ENCODE peak calls at places on chromosome 5, in seven cellular contexts. One of them, this sample, is unnamed.

GRCh38 chr5:100889896-100890295 is 13.2 kb downstream of the ST8SIA4 start:
- DNase-seq in aorta: no peak
- DNase-seq in WTC11: no peak
- DNase-seq in ovary: no peak
- DNase-seq in anterior cingulate cortex: no peak
- DNase-seq in ACHN: no peak
- DNase-seq in NCI-H1105 treated with DMSO at 0.1 percent for 48 hours: no peak
- DNase-seq in this sample: no peak

GRCh38 chr5:143752165-143752564 is 59.8 kb upstream of the HMHB1 start:
- DNase-seq in NCI-H1105 treated with DMSO at 0.1 percent for 48 hours: no peak
- DNase-seq in ACHN: no peak
- DNase-seq in aorta: no peak
- DNase-seq in ovary: no peak
- DNase-seq in WTC11: no peak
- DNase-seq in anterior cingulate cortex: no peak
- DNase-seq in this sample: no peak

GRCh38 chr5:13580058-13580457 is 364.4 kb downstream of the DNAH5 start:
- DNase-seq in ACHN: no peak
- DNase-seq in anterior cingulate cortex: no peak
- DNase-seq in NCI-H1105 treated with DMSO at 0.1 percent for 48 hours: no peak
- DNase-seq in aorta: no peak
- DNase-seq in ovary: no peak
- DNase-seq in WTC11: no peak
- DNase-seq in this sample: no peak

GRCh38 chr5:179530069-179530998 is 20.0 kb upstream of the RUFY1 start:
- DNase-seq in WTC11: peak
- DNase-seq in ACHN: no peak
- DNase-seq in anterior cingulate cortex: peak
- DNase-seq in aorta: peak
- DNase-seq in NCI-H1105 treated with DMSO at 0.1 percent for 48 hours: no peak
- DNase-seq in ovary: peak
- DNase-seq in this sample: peak

GRCh38 chr5:131877873-131878272 is 67.6 kb downstream of the MEIKIN start:
- DNase-seq in ACHN: no peak
- DNase-seq in WTC11: no peak
- DNase-seq in NCI-H1105 treated with DMSO at 0.1 percent for 48 hours: no peak
- DNase-seq in anterior cingulate cortex: no peak
- DNase-seq in ovary: no peak
- DNase-seq in aorta: no peak
- DNase-seq in this sample: no peak

GRCh38 chr5:153968761-153969562 is 69.7 kb downstream of the FAM114A2 start:
- DNase-seq in anterior cingulate cortex: no peak
- DNase-seq in ACHN: no peak
- DNase-seq in ovary: no peak
- DNase-seq in aorta: no peak
- DNase-seq in NCI-H1105 treated with DMSO at 0.1 percent for 48 hours: no peak
- DNase-seq in WTC11: no peak
- DNase-seq in this sample: no peak

GRCh38 chr5:109750407-109750806 is 60.7 kb downstream of the MAN2A1 start:
- DNase-seq in anterior cingulate cortex: no peak
- DNase-seq in ACHN: no peak
- DNase-seq in aorta: no peak
- DNase-seq in ovary: no peak
- DNase-seq in NCI-H1105 treated with DMSO at 0.1 percent for 48 hours: no peak
- DNase-seq in WTC11: no peak
- DNase-seq in this sample: no peak

GRCh38 chr5:135492319-135492626 is 40.1 kb upstream of the TIFAB start:
- DNase-seq in anterior cingulate cortex: no peak
- DNase-seq in NCI-H1105 treated with DMSO at 0.1 percent for 48 hours: no peak
- DNase-seq in ovary: no peak
- DNase-seq in WTC11: no peak
- DNase-seq in ACHN: no peak
- DNase-seq in aorta: no peak
- DNase-seq in this sample: no peak

GRCh38 chr5:40030661-40031060 is 605.9 kb upstream of the DAB2 start:
- DNase-seq in ovary: no peak
- DNase-seq in ACHN: no peak
- DNase-seq in NCI-H1105 treated with DMSO at 0.1 percent for 48 hours: no peak
- DNase-seq in anterior cingulate cortex: no peak
- DNase-seq in WTC11: no peak
- DNase-seq in aorta: no peak
- DNase-seq in this sample: no peak

GRCh38 chr5:177476531-177477233 is 3.2 kb upstream of the DBN1 start:
- DNase-seq in ovary: no peak
- DNase-seq in ACHN: no peak
- DNase-seq in anterior cingulate cortex: no peak
- DNase-seq in NCI-H1105 treated with DMSO at 0.1 percent for 48 hours: no peak
- DNase-seq in WTC11: no peak
- DNase-seq in aorta: peak
- DNase-seq in this sample: no peak

GRCh38 chr5:149664083-149664482 is 66.0 kb upstream of the PPARGC1B start:
- DNase-seq in ovary: no peak
- DNase-seq in NCI-H1105 treated with DMSO at 0.1 percent for 48 hours: no peak
- DNase-seq in WTC11: no peak
- DNase-seq in aorta: peak
- DNase-seq in ACHN: no peak
- DNase-seq in anterior cingulate cortex: no peak
- DNase-seq in this sample: no peak

GRCh38 chr5:129094087-129094923 is at the start of gene ISOC1:
- DNase-seq in ACHN: peak
- DNase-seq in aorta: peak
- DNase-seq in NCI-H1105 treated with DMSO at 0.1 percent for 48 hours: peak
- DNase-seq in anterior cingulate cortex: peak
- DNase-seq in ovary: peak
- DNase-seq in WTC11: peak
- DNase-seq in this sample: peak

GRCh38 chr5:149282027-149282965 is 10.6 kb downstream of the AFAP1L1 start:
- DNase-seq in aorta: no peak
- DNase-seq in NCI-H1105 treated with DMSO at 0.1 percent for 48 hours: no peak
- DNase-seq in WTC11: no peak
- DNase-seq in ovary: no peak
- DNase-seq in ACHN: no peak
- DNase-seq in anterior cingulate cortex: no peak
- DNase-seq in this sample: no peak

GRCh38 chr5:30040483-30041116 is 1152.9 kb upstream of the CDH6 start:
- DNase-seq in aorta: no peak
- DNase-seq in anterior cingulate cortex: no peak
- DNase-seq in ovary: no peak
- DNase-seq in NCI-H1105 treated with DMSO at 0.1 percent for 48 hours: peak
- DNase-seq in WTC11: peak
- DNase-seq in ACHN: peak
- DNase-seq in this sample: peak

GRCh38 chr5:170636836-170637477 is 133.1 kb downstream of the KCNIP1 start:
- DNase-seq in NCI-H1105 treated with DMSO at 0.1 percent for 48 hours: no peak
- DNase-seq in anterior cingulate cortex: no peak
- DNase-seq in WTC11: no peak
- DNase-seq in ovary: no peak
- DNase-seq in ACHN: no peak
- DNase-seq in aorta: no peak
- DNase-seq in this sample: no peak

GRCh38 chr5:124057815-124058231 is 545.8 kb downstream of the CSNK1G3 start:
- DNase-seq in ovary: no peak
- DNase-seq in NCI-H1105 treated with DMSO at 0.1 percent for 48 hours: no peak
- DNase-seq in anterior cingulate cortex: peak
- DNase-seq in WTC11: no peak
- DNase-seq in ACHN: no peak
- DNase-seq in aorta: no peak
- DNase-seq in this sample: peak

GRCh38 chr5:158246661-158247060 is 387.7 kb upstream of the CLINT1 start:
- DNase-seq in anterior cingulate cortex: no peak
- DNase-seq in aorta: no peak
- DNase-seq in ACHN: no peak
- DNase-seq in NCI-H1105 treated with DMSO at 0.1 percent for 48 hours: peak
- DNase-seq in WTC11: no peak
- DNase-seq in ovary: no peak
- DNase-seq in this sample: no peak

GRCh38 chr5:98656106-98656795 is 117.2 kb upstream of the RGMB start:
- DNase-seq in ovary: no peak
- DNase-seq in ACHN: no peak
- DNase-seq in NCI-H1105 treated with DMSO at 0.1 percent for 48 hours: no peak
- DNase-seq in anterior cingulate cortex: no peak
- DNase-seq in WTC11: no peak
- DNase-seq in aorta: no peak
- DNase-seq in this sample: no peak

GRCh38 chr5:68683632-68684035 is 410.2 kb upstream of the SLC30A5 start:
- DNase-seq in ACHN: peak
- DNase-seq in NCI-H1105 treated with DMSO at 0.1 percent for 48 hours: no peak
- DNase-seq in WTC11: no peak
- DNase-seq in ovary: no peak
- DNase-seq in aorta: peak
- DNase-seq in anterior cingulate cortex: no peak
- DNase-seq in this sample: no peak

GRCh38 chr5:52620315-52620714 is 167.4 kb upstream of the ITGA1 start:
- DNase-seq in ovary: no peak
- DNase-seq in ACHN: no peak
- DNase-seq in WTC11: no peak
- DNase-seq in aorta: no peak
- DNase-seq in NCI-H1105 treated with DMSO at 0.1 percent for 48 hours: no peak
- DNase-seq in anterior cingulate cortex: no peak
- DNase-seq in this sample: no peak

GRCh38 chr5:173231381-173231766 is 3.6 kb downstream of the NKX2-5 start:
- DNase-seq in ovary: no peak
- DNase-seq in anterior cingulate cortex: no peak
- DNase-seq in NCI-H1105 treated with DMSO at 0.1 percent for 48 hours: no peak
- DNase-seq in WTC11: no peak
- DNase-seq in ACHN: no peak
- DNase-seq in aorta: no peak
- DNase-seq in this sample: no peak

GRCh38 chr5:146533260-146533857 is 17.4 kb upstream of the GPR151 start:
- DNase-seq in ACHN: peak
- DNase-seq in WTC11: peak
- DNase-seq in aorta: peak
- DNase-seq in NCI-H1105 treated with DMSO at 0.1 percent for 48 hours: peak
- DNase-seq in ovary: peak
- DNase-seq in anterior cingulate cortex: peak
- DNase-seq in this sample: peak

GRCh38 chr5:58263291-58263690 is 196.6 kb downstream of the PLK2 start:
- DNase-seq in anterior cingulate cortex: no peak
- DNase-seq in aorta: no peak
- DNase-seq in NCI-H1105 treated with DMSO at 0.1 percent for 48 hours: no peak
- DNase-seq in WTC11: no peak
- DNase-seq in ACHN: no peak
- DNase-seq in ovary: no peak
- DNase-seq in this sample: no peak

GRCh38 chr5:93342563-93343061 is 238.4 kb downstream of the NR2F1-AS1 start:
- DNase-seq in WTC11: no peak
- DNase-seq in NCI-H1105 treated with DMSO at 0.1 percent for 48 hours: no peak
- DNase-seq in anterior cingulate cortex: no peak
- DNase-seq in ovary: no peak
- DNase-seq in aorta: no peak
- DNase-seq in ACHN: no peak
- DNase-seq in this sample: no peak

GRCh38 chr5:178293815-178294214 is 61.2 kb upstream of the PHYKPL start:
- DNase-seq in NCI-H1105 treated with DMSO at 0.1 percent for 48 hours: no peak
- DNase-seq in ACHN: no peak
- DNase-seq in anterior cingulate cortex: no peak
- DNase-seq in ovary: no peak
- DNase-seq in aorta: no peak
- DNase-seq in WTC11: no peak
- DNase-seq in this sample: no peak

GRCh38 chr5:1177826-1178528 is 23.4 kb upstream of the SLC6A19 start:
- DNase-seq in ACHN: no peak
- DNase-seq in aorta: peak
- DNase-seq in WTC11: no peak
- DNase-seq in anterior cingulate cortex: no peak
- DNase-seq in ovary: no peak
- DNase-seq in NCI-H1105 treated with DMSO at 0.1 percent for 48 hours: no peak
- DNase-seq in this sample: no peak

GRCh38 chr5:94281402-94281801 is 337.0 kb downstream of the KIAA0825 start:
- DNase-seq in ACHN: no peak
- DNase-seq in NCI-H1105 treated with DMSO at 0.1 percent for 48 hours: no peak
- DNase-seq in WTC11: no peak
- DNase-seq in ovary: no peak
- DNase-seq in aorta: no peak
- DNase-seq in anterior cingulate cortex: no peak
- DNase-seq in this sample: no peak

GRCh38 chr5:67771221-67771620 is 444.3 kb upstream of the PIK3R1 start:
- DNase-seq in WTC11: no peak
- DNase-seq in NCI-H1105 treated with DMSO at 0.1 percent for 48 hours: no peak
- DNase-seq in anterior cingulate cortex: no peak
- DNase-seq in ovary: no peak
- DNase-seq in aorta: no peak
- DNase-seq in ACHN: no peak
- DNase-seq in this sample: no peak

GRCh38 chr5:126624534-126624933 is 23.8 kb downstream of the PHAX start:
- DNase-seq in ovary: no peak
- DNase-seq in anterior cingulate cortex: no peak
- DNase-seq in ACHN: peak
- DNase-seq in aorta: no peak
- DNase-seq in WTC11: no peak
- DNase-seq in NCI-H1105 treated with DMSO at 0.1 percent for 48 hours: no peak
- DNase-seq in this sample: no peak

GRCh38 chr5:20368581-20368980 is 380.6 kb upstream of the CDH18 start:
- DNase-seq in NCI-H1105 treated with DMSO at 0.1 percent for 48 hours: no peak
- DNase-seq in aorta: no peak
- DNase-seq in WTC11: no peak
- DNase-seq in anterior cingulate cortex: no peak
- DNase-seq in ovary: no peak
- DNase-seq in ACHN: no peak
- DNase-seq in this sample: peak

GRCh38 chr5:53368966-53369605 is 111.3 kb upstream of the FST start:
- DNase-seq in WTC11: no peak
- DNase-seq in ACHN: no peak
- DNase-seq in NCI-H1105 treated with DMSO at 0.1 percent for 48 hours: no peak
- DNase-seq in ovary: no peak
- DNase-seq in aorta: no peak
- DNase-seq in anterior cingulate cortex: no peak
- DNase-seq in this sample: no peak

GRCh38 chr5:96483878-96484277 is 50.8 kb upstream of the PCSK1 start:
- DNase-seq in WTC11: peak
- DNase-seq in NCI-H1105 treated with DMSO at 0.1 percent for 48 hours: no peak
- DNase-seq in anterior cingulate cortex: no peak
- DNase-seq in ACHN: peak
- DNase-seq in ovary: no peak
- DNase-seq in aorta: no peak
- DNase-seq in this sample: no peak

GRCh38 chr5:39267185-39267584 is 47.8 kb upstream of the FYB1 start:
- DNase-seq in NCI-H1105 treated with DMSO at 0.1 percent for 48 hours: no peak
- DNase-seq in anterior cingulate cortex: no peak
- DNase-seq in aorta: no peak
- DNase-seq in ACHN: no peak
- DNase-seq in WTC11: no peak
- DNase-seq in ovary: no peak
- DNase-seq in this sample: no peak

GRCh38 chr5:36079200-36079761 is 12.6 kb upstream of the UGT3A2 start:
- DNase-seq in ACHN: peak
- DNase-seq in aorta: no peak
- DNase-seq in NCI-H1105 treated with DMSO at 0.1 percent for 48 hours: peak
- DNase-seq in WTC11: peak
- DNase-seq in anterior cingulate cortex: no peak
- DNase-seq in ovary: no peak
- DNase-seq in this sample: peak

GRCh38 chr5:145825751-145826180 is 9.4 kb downstream of the PRELID2 start:
- DNase-seq in anterior cingulate cortex: no peak
- DNase-seq in ovary: no peak
- DNase-seq in NCI-H1105 treated with DMSO at 0.1 percent for 48 hours: peak
- DNase-seq in aorta: no peak
- DNase-seq in ACHN: peak
- DNase-seq in WTC11: no peak
- DNase-seq in this sample: peak

This sample was measured in NCI-H1092.